ENCODE peak calls at places on chromosome 14, in nine cellular contexts. A is OCI-LY7, V is upper lobe of right lung, S is breast epithelium, O is thoracic aorta, M is H9, K is IMR-90, Q is psoas muscle, P is gastrocnemius medialis. J is an unnamed sample.
A peak's percentile ranks its signal among the peaks of the same experiment; 100 is the strongest.

GRCh38 chr14:54447231-54447692 is 6.1 kb upstream of the CNIH1 start:
- DNase-seq in A (no peak), V (no peak), S (no peak), O (no peak), M (no peak), K (peak; percentile 52), Q (no peak), P (no peak), J (no peak)

GRCh38 chr14:69716483-69717187 is 50.3 kb upstream of the SRSF5 start:
- DNase-seq in A (no peak), V (no peak), S (no peak), O (no peak), M (no peak), K (peak; percentile 92), Q (no peak), P (no peak), J (no peak)

GRCh38 chr14:90453401-90453951 is 56.6 kb downstream of the CALM1 start:
- DNase-seq in A (no peak), V (peak; percentile 58), S (no peak), O (no peak), M (no peak), K (no peak), Q (no peak), P (no peak), J (no peak)

GRCh38 chr14:46250113-46250703 is 401.4 kb downstream of the RPL10L start:
- DNase-seq in A (peak; percentile 11), V (no peak), S (no peak), O (no peak), M (no peak), K (no peak), Q (no peak), P (no peak), J (no peak)

GRCh38 chr14:95679995-95680735 is 6.1 kb upstream of the TCL1B start:
- DNase-seq in A (peak; percentile 58), V (no peak), S (no peak), O (no peak), M (peak; percentile 50), K (no peak), Q (no peak), P (no peak), J (no peak)

GRCh38 chr14:34496007-34496678 is 34.1 kb upstream of the SPTSSA start:
- DNase-seq in A (no peak), V (no peak), S (no peak), O (no peak), M (no peak), K (no peak), Q (peak; percentile 79), P (no peak), J (peak; percentile 52)

GRCh38 chr14:58637040-58637390 is 747 bp upstream of the DACT1 start:
- DNase-seq in A (no peak), V (peak; percentile 70), S (no peak), O (peak; percentile 64), M (no peak), K (peak; percentile 94), Q (no peak), P (no peak), J (peak; percentile 59)

GRCh38 chr14:38279556-38279955 is 23.7 kb upstream of the CLEC14A start:
- DNase-seq in A (no peak), V (no peak), S (no peak), O (no peak), M (no peak), K (no peak), Q (no peak), P (no peak), J (no peak)

GRCh38 chr14:78401866-78402265 is 231.7 kb downstream of the NRXN3 start:
- DNase-seq in A (no peak), V (no peak), S (no peak), O (no peak), M (no peak), K (no peak), Q (no peak), P (no peak), J (no peak)

GRCh38 chr14:73896521-73896920 is 9.9 kb downstream of the ZNF410 start:
- DNase-seq in A (no peak), V (no peak), S (no peak), O (no peak), M (no peak), K (peak; percentile 26), Q (no peak), P (no peak), J (no peak)

GRCh38 chr14:68688872-68689371 is 103.9 kb downstream of the ZFP36L1 start:
- DNase-seq in A (peak; percentile 86), V (peak; percentile 41), S (no peak), O (no peak), M (no peak), K (peak; percentile 76), Q (no peak), P (no peak), J (peak; percentile 47)

GRCh38 chr14:100618763-100619320 is 31.6 kb upstream of the BEGAIN start:
- DNase-seq in A (no peak), V (peak; percentile 7), S (no peak), O (no peak), M (no peak), K (no peak), Q (no peak), P (no peak), J (no peak)

GRCh38 chr14:22218729-22219128 is 370.3 kb downstream of the DAD1 start:
- DNase-seq in A (peak; percentile 6), V (no peak), S (no peak), O (no peak), M (no peak), K (no peak), Q (no peak), P (no peak), J (no peak)

GRCh38 chr14:36496346-36496745 is 23.7 kb downstream of the NKX2-1 start:
- DNase-seq in A (no peak), V (no peak), S (no peak), O (no peak), M (no peak), K (no peak), Q (no peak), P (no peak), J (no peak)

GRCh38 chr14:63614964-63615363 is 26.7 kb downstream of the WDR89 start:
- DNase-seq in A (no peak), V (no peak), S (no peak), O (no peak), M (no peak), K (peak; percentile 67), Q (no peak), P (no peak), J (no peak)

GRCh38 chr14:104224516-104225281 is 86.3 kb downstream of the KIF26A start:
- DNase-seq in A (peak; percentile 45), V (no peak), S (no peak), O (no peak), M (peak; percentile 66), K (no peak), Q (peak; percentile 51), P (no peak), J (no peak)

GRCh38 chr14:104223810-104224515 is 85.6 kb downstream of the KIF26A start:
- DNase-seq in A (no peak), V (no peak), S (no peak), O (no peak), M (no peak), K (no peak), Q (peak; percentile 15), P (no peak), J (no peak)

GRCh38 chr14:104222396-104223036 is 84.1 kb downstream of the KIF26A start:
- DNase-seq in A (no peak), V (peak; percentile 40), S (no peak), O (no peak), M (no peak), K (no peak), Q (peak; percentile 15), P (no peak), J (no peak)

GRCh38 chr14:104221636-104222375 is 83.4 kb downstream of the KIF26A start:
- DNase-seq in A (no peak), V (peak; percentile 56), S (no peak), O (no peak), M (no peak), K (no peak), Q (peak; percentile 43), P (no peak), J (no peak)

GRCh38 chr14:104223101-104223809 is 84.9 kb downstream of the KIF26A start:
- DNase-seq in A (no peak), V (no peak), S (no peak), O (no peak), M (no peak), K (no peak), Q (peak; percentile 46), P (no peak), J (no peak)
- H3K4me1 ChIP-seq in A (peaks cover 8% of the 10 kb centered on the region), V (peaks cover 2% of the 10 kb centered on the region), S (no peaks in the 10 kb centered on the region), O (no peaks in the 10 kb centered on the region), M (no peaks in the 10 kb centered on the region), K (no peaks in the 10 kb centered on the region), Q (no peaks in the 10 kb centered on the region), P (no peaks in the 10 kb centered on the region), J (no peaks in the 10 kb centered on the region)

DNA sequence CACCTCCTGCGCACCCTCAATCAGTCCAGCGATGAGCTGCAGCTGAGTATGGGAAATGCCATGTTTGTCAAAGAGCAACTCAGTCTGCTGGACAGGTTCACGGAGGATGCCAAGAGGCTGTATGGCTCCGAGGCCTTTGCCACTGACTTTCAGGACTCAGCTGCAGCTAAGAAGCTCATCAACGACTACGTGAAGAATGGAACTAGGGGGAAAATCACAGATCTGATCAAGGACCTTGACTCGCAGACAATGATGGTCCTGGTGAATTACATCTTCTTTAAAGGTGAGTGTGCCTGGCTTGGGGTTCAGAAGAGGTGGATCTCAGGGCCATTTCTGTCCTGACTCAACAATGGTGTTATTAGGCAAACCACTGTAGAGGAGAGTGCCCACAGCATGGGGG is 2.6 kb downstream of the SERPINA3 start:
- DNase-seq in A (no peak), V (no peak), S (no peak), O (no peak), M (no peak), K (no peak), Q (no peak), P (no peak), J (no peak)
- H3K4me1 ChIP-seq in A (no peaks in the 10 kb centered on the region), V (no peaks in the 10 kb centered on the region), S (no peaks in the 10 kb centered on the region), O (no peaks in the 10 kb centered on the region), M (no peaks in the 10 kb centered on the region), K (peaks cover 10% of the 10 kb centered on the region), Q (no peaks in the 10 kb centered on the region), P (peaks cover 8% of the 10 kb centered on the region), J (no peaks in the 10 kb centered on the region)

DNA sequence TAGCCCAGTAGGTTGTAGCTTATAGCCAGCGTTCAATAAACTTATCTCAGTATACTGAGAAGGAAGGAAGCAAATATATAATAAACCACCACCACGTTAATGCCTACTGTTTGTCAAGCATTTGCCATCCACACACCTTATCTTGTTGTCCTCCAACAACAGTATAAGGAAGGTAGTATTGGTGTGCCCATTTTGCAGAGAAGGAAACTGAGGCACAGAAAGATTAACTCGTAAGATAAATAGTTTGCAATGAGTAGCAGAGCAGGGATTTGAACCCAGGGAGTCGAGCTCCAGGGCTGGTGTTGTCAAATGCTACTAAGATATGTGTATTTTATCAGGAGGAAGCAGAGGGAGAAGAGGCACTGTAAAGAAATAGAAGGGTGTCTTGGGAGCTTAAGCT is 27.8 kb upstream of the FOS start:
- DNase-seq in A (no peak), V (no peak), S (no peak), O (no peak), M (no peak), K (no peak), Q (no peak), P (no peak), J (no peak)
- H3K4me1 ChIP-seq in A (peaks cover 69% of the 10 kb centered on the region), V (peaks cover 12% of the 10 kb centered on the region), S (no peaks in the 10 kb centered on the region), O (peaks cover 9% of the 10 kb centered on the region), M (no peaks in the 10 kb centered on the region), K (no peaks in the 10 kb centered on the region), Q (peaks cover 31% of the 10 kb centered on the region), P (peaks cover 45% of the 10 kb centered on the region), J (no peaks in the 10 kb centered on the region)

GRCh38 chr14:103401223-103402214 is 16.3 kb downstream of the MARK3 start:
- DNase-seq in A (no peak), V (no peak), S (no peak), O (no peak), M (no peak), K (peak; percentile 87), Q (no peak), P (no peak), J (no peak)
- H3K4me1 ChIP-seq in A (peaks cover 34% of the 10 kb centered on the region), V (peaks cover 87% of the 10 kb centered on the region), S (no peaks in the 10 kb centered on the region), O (peaks cover 54% of the 10 kb centered on the region), M (peaks cover 4% of the 10 kb centered on the region), K (peaks cover 16% of the 10 kb centered on the region), Q (peaks cover 65% of the 10 kb centered on the region), P (peaks cover 84% of the 10 kb centered on the region), J (peaks cover 8% of the 10 kb centered on the region)

J was measured in uterus.